ENCODE peak calls at places on chromosome 6, in four cellular contexts. M is H1, V is IMR-90, R is H9. L is an unnamed sample.

GRCh38 chr6:159282351-159282750 is 113.2 kb downstream of the FNDC1 start:
- DNase-seq in M (no peak), V (no peak), R (no peak), L (no peak)

GRCh38 chr6:7230327-7230691 is 82.7 kb downstream of the SSR1 start:
- DNase-seq in M (no peak), V (no peak), R (no peak), L (no peak)

GRCh38 chr6:22017272-22017671 is 279.6 kb downstream of the PRL start:
- DNase-seq in M (no peak), V (peak), R (no peak), L (no peak)

GRCh38 chr6:31969712-31970603 is 2.0 kb downstream of the DXO start:
- DNase-seq in M (no peak), V (peak), R (no peak), L (no peak)

GRCh38 chr6:16591681-16592549 is 169.3 kb downstream of the ATXN1 start:
- DNase-seq in M (no peak), V (no peak), R (no peak), L (no peak)

GRCh38 chr6:140252099-140252498 is 877.7 kb upstream of the CITED2 start:
- DNase-seq in M (no peak), V (peak), R (no peak), L (no peak)

GRCh38 chr6:82841309-82841708 is 224.3 kb downstream of the UBE3D start:
- DNase-seq in M (no peak), V (no peak), R (peak), L (peak)

GRCh38 chr6:169828176-169828575 is 76.8 kb downstream of the ERMARD start:
- DNase-seq in M (peak), V (no peak), R (peak), L (no peak)

GRCh38 chr6:95266537-95267258 is 310.6 kb upstream of the MANEA start:
- DNase-seq in M (no peak), V (no peak), R (no peak), L (peak)

GRCh38 chr6:5866547-5867051 is 140.1 kb downstream of the NRN1 start:
- DNase-seq in M (no peak), V (peak), R (no peak), L (no peak)

GRCh38 chr6:30830438-30830837 is 53.9 kb upstream of the DDR1 start:
- DNase-seq in M (no peak), V (no peak), R (no peak), L (no peak)
- H2BK120ac ChIP-seq in M (no peak), V (no peak), R (no peak), L (no peak)

GRCh38 chr6:42507195-42507594 is 55.5 kb upstream of the TRERF1 start:
- DNase-seq in M (no peak), V (no peak), R (no peak), L (no peak)
- H4K5ac ChIP-seq in M (no peak), V (no peak), R (no peak), L (no peak)

GRCh38 chr6:144234399-144234798 is 50.7 kb upstream of the UTRN start:
- DNase-seq in M (peak), V (no peak), R (peak), L (no peak)
- H3K18ac ChIP-seq in M (peak), V (no peak), R (no peak), L (no peak)

GRCh38 chr6:145814035-145814500 is 527 bp downstream of the FBXO30 start:
- DNase-seq in M (no peak), V (no peak), R (peak), L (peak)

GRCh38 chr6:145815875-145816274 is 1.3 kb upstream of the FBXO30 start:
- DNase-seq in M (no peak), V (peak), R (no peak), L (no peak)

GRCh38 chr6:145813285-145814034 is 1.1 kb downstream of the FBXO30 start:
- DNase-seq in M (no peak), V (peak), R (no peak), L (peak)

GRCh38 chr6:145815351-145815772 is 767 bp upstream of the FBXO30 start:
- DNase-seq in M (peak), V (peak), R (peak), L (peak)

DNA sequence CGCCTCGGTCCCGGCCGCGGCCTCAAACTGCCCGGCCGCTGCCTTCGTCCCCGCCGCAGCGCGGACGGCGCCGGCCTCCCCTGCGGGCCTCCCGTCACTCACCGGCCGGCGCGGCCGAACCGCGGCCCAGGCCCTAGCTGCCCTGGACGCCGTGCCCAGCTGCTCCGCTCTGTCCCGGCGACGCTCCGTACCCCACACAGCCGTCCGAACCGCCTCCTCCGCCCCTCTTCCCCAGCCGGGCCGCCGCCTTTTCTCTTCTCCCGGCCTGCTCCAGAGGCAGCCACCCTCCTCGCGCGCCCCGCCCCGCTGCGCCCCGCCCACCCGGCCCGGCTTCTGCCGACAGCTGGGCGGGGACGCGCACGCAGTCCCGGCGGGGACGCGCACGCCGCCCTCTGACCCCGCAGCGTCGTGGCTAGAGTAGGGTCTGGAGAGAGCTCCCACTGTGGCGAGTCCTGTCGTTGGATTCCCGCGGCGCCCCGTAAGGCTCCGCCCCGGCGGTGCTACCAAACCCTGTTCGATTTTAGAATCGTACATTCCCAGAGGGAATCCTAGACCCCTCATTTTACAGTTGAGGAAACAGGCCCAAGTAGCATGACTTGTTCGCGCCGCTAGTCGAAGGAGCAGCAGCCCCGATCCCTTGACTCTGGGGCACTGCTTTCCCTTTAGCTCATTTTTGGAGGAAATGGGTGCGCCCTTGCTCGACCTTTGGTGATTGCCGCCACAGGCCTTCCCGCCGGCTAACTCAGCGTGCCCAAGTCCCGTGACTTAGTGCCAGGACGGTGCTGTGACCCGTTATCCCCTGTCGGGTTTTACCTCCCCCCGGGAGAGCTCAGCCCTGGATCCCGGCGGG is at the start of gene FBXO30:
- DNase-seq in M (peak), V (peak), R (peak), L (peak)
- H2BK120ac ChIP-seq in M (no peak), V (peak), R (no peak), L (no peak)

DNA sequence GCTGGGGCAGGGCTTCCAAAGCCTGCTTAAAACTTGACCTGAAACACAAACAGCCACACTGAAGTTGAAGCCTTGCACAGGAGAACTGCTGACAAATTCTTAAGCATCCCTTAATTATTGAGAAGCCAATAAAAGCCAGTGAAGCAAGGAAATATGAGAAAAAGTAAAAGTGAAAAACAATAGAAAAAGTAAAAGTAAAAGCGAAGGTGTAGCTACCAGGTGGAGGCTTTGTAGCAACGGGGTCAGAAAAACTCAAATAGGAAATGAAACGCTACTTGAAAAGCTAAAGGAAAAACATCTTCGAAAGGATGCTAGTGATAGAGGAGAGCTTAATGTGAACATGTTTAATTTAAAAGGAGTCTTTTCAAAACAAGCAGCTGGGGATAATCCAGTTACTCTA is 97.4 kb downstream of the IRF4 start:
- DNase-seq in M (no peak), V (no peak), R (no peak), L (no peak)
- H4K5ac ChIP-seq in M (no peak), V (no peak), R (no peak), L (no peak)

DNA sequence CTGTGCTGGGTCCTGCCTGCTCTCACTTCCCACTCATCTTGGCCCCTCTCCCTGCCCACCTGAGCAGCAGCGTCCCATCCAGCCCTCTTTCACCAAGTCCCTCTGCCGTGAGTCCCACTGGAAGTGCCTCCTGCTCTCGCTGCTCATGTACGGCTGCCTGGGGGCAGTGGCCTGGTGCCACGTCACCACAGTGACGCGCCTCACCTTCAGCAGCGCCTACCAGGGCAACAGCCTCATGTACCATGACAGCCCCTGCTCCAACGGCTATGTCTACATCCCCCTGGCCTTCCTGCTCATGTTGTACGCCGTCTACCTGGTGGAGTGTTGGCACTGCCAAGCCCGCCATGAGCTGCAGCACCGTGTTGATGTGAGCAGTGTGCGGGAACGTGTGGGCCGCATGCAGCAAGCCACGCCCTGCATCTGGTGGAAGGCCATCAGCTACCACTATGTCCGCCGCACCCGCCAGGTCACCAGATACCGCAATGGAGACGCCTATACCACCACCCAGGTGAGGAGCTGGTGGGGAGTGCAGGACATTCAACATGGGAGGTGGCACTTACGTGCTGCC is 2.8 kb downstream of the TMEM151B start:
- DNase-seq in M (no peak), V (no peak), R (no peak), L (no peak)
- H3K18ac ChIP-seq in M (no peak), V (no peak), R (no peak), L (no peak)

DNA sequence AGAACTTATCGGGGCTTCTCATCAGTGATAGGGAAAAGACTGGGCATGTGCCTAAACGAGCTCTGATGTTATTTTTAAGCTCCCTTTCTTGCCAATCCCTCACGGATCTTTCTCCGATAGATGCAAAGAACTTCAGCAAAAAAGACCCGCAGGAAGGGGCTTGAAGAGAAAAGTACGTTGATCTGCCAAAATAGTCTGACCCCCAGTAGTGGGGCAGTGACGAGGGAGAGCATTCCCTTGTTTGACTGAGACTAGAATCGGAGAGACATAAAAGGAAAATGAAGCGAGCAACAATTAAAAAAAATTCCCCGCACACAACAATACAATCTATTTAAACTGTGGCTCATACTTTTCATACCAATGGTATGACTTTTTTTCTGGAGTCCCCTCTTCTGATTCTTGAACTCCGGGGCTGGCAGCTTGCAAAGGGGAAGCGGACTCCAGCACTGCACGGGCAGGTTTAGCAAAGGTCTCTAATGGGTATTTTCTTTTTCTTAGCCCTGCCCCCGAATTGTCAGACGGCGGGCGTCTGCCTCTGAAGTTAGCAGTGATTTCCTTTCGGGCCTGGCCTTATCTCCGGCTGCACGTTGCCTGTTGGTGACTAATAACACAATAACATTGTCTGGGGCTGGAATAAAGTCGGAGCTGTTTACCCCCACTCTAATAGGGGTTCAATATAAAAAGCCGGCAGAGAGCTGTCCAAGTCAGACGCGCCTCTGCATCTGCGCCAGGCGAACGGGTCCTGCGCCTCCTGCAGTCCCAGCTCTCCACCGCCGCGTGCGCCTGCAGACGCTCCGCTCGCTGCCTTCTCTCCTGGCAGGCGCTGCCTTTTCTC is at the start of gene EDN1:
- DNase-seq in M (peak), V (peak), R (peak), L (peak)
- H2BK120ac ChIP-seq in M (no peak), V (peak), R (no peak), L (peak)

GRCh38 chr6:73879466-73879865 is 183.5 kb downstream of the CD109 start:
- DNase-seq in M (no peak), V (no peak), R (no peak), L (no peak)

GRCh38 chr6:73878403-73878802 is 182.4 kb downstream of the CD109 start:
- DNase-seq in M (no peak), V (no peak), R (no peak), L (no peak)

GRCh38 chr6:73884540-73884939 is 188.5 kb downstream of the CD109 start:
- DNase-seq in M (no peak), V (no peak), R (no peak), L (no peak)

GRCh38 chr6:73879894-73880293 is 183.9 kb downstream of the CD109 start:
- DNase-seq in M (no peak), V (no peak), R (no peak), L (no peak)
- H4K5ac ChIP-seq in M (no peak), V (no peak), R (no peak), L (no peak)

L was measured in mesendoderm.